ENCODE peak calls at places on chromosomes 16 and 17, in eight cellular contexts. T is activated CD8-positive, alpha-beta T cell treated with anti-CD3 and anti-CD28 coated beads, Interleukin-2, amount 10 ng/mL, durations not matched to agents 7 days and 5 days; H is stimulated activated CD4-positive, alpha-beta T cell treated with anti-CD3 and anti-CD28 coated beads, Interleukin-4, amount 100 ng/mL, for 1 hour; D is Right ventricle myocardium superior; X is Peyer's patch; A is GM04503; G is NCI-H460; U is NCI-H1694. O is an unnamed sample.

GRCh38 chr16:55271945-55272513 is 52.0 kb upstream of the IRX6 start:
- DNase-seq in T (no peak), H (no peak), D (no peak), X (no peak), A (no peak), G (no peak), U (no peak), O (no peak)

GRCh38 chr17:11514565-11514964 is 83.7 kb upstream of the DNAH9 start:
- DNase-seq in T (no peak), H (no peak), D (no peak), X (no peak), A (no peak), G (no peak), U (no peak), O (no peak)

GRCh38 chr17:42111901-42112551 is 488 bp downstream of the DHX58 start:
- DNase-seq in T (peak), H (peak), D (no peak), X (peak), A (no peak), G (no peak), U (no peak), O (no peak)

GRCh38 chr17:65043802-65044201 is 12.7 kb downstream of the GNA13 start:
- DNase-seq in T (no peak), H (no peak), D (no peak), X (no peak), A (no peak), G (no peak), U (no peak), O (no peak)

GRCh38 chr17:19341211-19341631 is 21.3 kb downstream of the B9D1 start:
- DNase-seq in T (no peak), H (no peak), D (no peak), X (peak), A (no peak), G (no peak), U (no peak), O (no peak)

GRCh38 chr16:70738083-70738977 is 52.5 kb upstream of the MTSS2 start:
- DNase-seq in T (peak), H (no peak), D (peak), X (no peak), A (peak), G (peak), U (peak), O (peak)

GRCh38 chr17:7393613-7394451 is 493 bp downstream of the PLSCR3 start:
- DNase-seq in T (peak), H (peak), D (no peak), X (peak), A (no peak), G (no peak), U (no peak), O (no peak)

GRCh38 chr17:17107891-17108680 is 65.8 kb downstream of the MPRIP start:
- DNase-seq in T (no peak), H (no peak), D (no peak), X (no peak), A (no peak), G (no peak), U (no peak), O (no peak)

GRCh38 chr16:70777973-70778406 is 23.0 kb downstream of the VAC14 start:
- DNase-seq in T (no peak), H (no peak), D (no peak), X (no peak), A (no peak), G (peak), U (no peak), O (no peak)

GRCh38 chr16:4544483-4544882 is 5.9 kb upstream of the CDIP1 start:
- DNase-seq in T (no peak), H (no peak), D (no peak), X (no peak), A (no peak), G (no peak), U (no peak), O (no peak)

GRCh38 chr17:72465191-72466024 is 344.6 kb downstream of the SOX9 start:
- DNase-seq in T (no peak), H (no peak), D (no peak), X (peak), A (peak), G (peak), U (no peak), O (peak)

GRCh38 chr17:79192503-79193500 is 118.2 kb downstream of the ENGASE start:
- DNase-seq in T (peak), H (peak), D (peak), X (no peak), A (no peak), G (peak), U (no peak), O (no peak)

GRCh38 chr16:67486805-67487204 is 3.5 kb upstream of the AGRP start:
- DNase-seq in T (no peak), H (no peak), D (no peak), X (no peak), A (no peak), G (no peak), U (no peak), O (no peak)

GRCh38 chr16:31134625-31135534 is 647 bp downstream of the PRSS8 start:
- DNase-seq in T (no peak), H (no peak), D (no peak), X (peak), A (no peak), G (no peak), U (peak), O (no peak)

GRCh38 chr17:10059684-10060211 is 138.7 kb downstream of the GAS7 start:
- DNase-seq in T (no peak), H (no peak), D (peak), X (peak), A (no peak), G (no peak), U (no peak), O (no peak)

GRCh38 chr16:17313085-17313611 is 157.6 kb downstream of the XYLT1 start:
- DNase-seq in T (no peak), H (no peak), D (no peak), X (no peak), A (peak), G (no peak), U (no peak), O (no peak)

GRCh38 chr16:75264531-75264998 is 13.1 kb upstream of the BCAR1 start:
- DNase-seq in T (no peak), H (no peak), D (no peak), X (no peak), A (no peak), G (no peak), U (no peak), O (no peak)

GRCh38 chr17:64020068-64020766 is at the start of gene ICAM2:
- DNase-seq in T (peak), H (peak), D (peak), X (peak), A (no peak), G (no peak), U (no peak), O (no peak)

GRCh38 chr17:29155235-29155965 is 24.8 kb downstream of the MYO18A start:
- DNase-seq in T (peak), H (peak), D (peak), X (peak), A (no peak), G (peak), U (no peak), O (peak)

GRCh38 chr17:19539841-19540311 is 6.2 kb downstream of the SLC47A1 start:
- DNase-seq in T (no peak), H (no peak), D (no peak), X (no peak), A (no peak), G (no peak), U (no peak), O (no peak)

GRCh38 chr17:75594499-75595283 is 7.1 kb downstream of the MYO15B start:
- DNase-seq in T (no peak), H (no peak), D (peak), X (no peak), A (no peak), G (no peak), U (no peak), O (no peak)

GRCh38 chr17:79982986-79983385 is 52.7 kb downstream of the TBC1D16 start:
- DNase-seq in T (no peak), H (no peak), D (no peak), X (peak), A (no peak), G (no peak), U (no peak), O (no peak)

GRCh38 chr17:72754513-72754912 is 338.0 kb downstream of the SLC39A11 start:
- DNase-seq in T (no peak), H (no peak), D (no peak), X (no peak), A (no peak), G (no peak), U (no peak), O (no peak)

GRCh38 chr16:88084881-88085280 is 133.6 kb downstream of the BANP start:
- DNase-seq in T (no peak), H (no peak), D (no peak), X (no peak), A (peak), G (no peak), U (no peak), O (no peak)

GRCh38 chr17:49390548-49391324 is 23.9 kb downstream of the PHB1 start:
- DNase-seq in T (no peak), H (no peak), D (peak), X (peak), A (no peak), G (no peak), U (no peak), O (peak)